ENCODE peak calls at places on chromosome 16, in six cellular contexts. V, D, P, S, H and X are unnamed samples.

GRCh38 chr16:89320717-89321501 is 103.4 kb downstream of the ZNF778 start:
- DNase-seq in H (no peak), P (peak), D (peak), S (no peak), V (peak), X (peak)

GRCh38 chr16:13453938-13454553 is 465.9 kb upstream of the ERCC4 start:
- DNase-seq in V (no peak), P (no peak), S (no peak), D (peak), H (no peak), X (peak)

GRCh38 chr16:84292032-84292431 is 2.6 kb upstream of the WFDC1 start:
- DNase-seq in H (no peak), P (no peak), S (no peak), D (no peak), V (no peak), X (no peak)

GRCh38 chr16:78376452-78376851 is 277.0 kb downstream of the WWOX start:
- DNase-seq in S (no peak), H (no peak), P (no peak), D (no peak), V (no peak), X (peak)

GRCh38 chr16:4052801-4053662 is 63.2 kb downstream of the ADCY9 start:
- DNase-seq in H (peak), S (peak), D (no peak), V (peak), P (peak), X (no peak)

GRCh38 chr16:10256855-10257641 is 74.8 kb upstream of the GRIN2A start:
- DNase-seq in H (no peak), D (peak), S (no peak), V (peak), P (peak), X (peak)

GRCh38 chr16:78490847-78491246 is 391.4 kb downstream of the WWOX start:
- DNase-seq in P (no peak), D (no peak), S (no peak), V (no peak), H (no peak), X (no peak)

GRCh38 chr16:31474173-31474714 is 2.3 kb downstream of the TGFB1I1 start:
- DNase-seq in D (no peak), H (peak), S (peak), V (no peak), P (peak), X (no peak)

GRCh38 chr16:3377917-3378316 is 22.2 kb downstream of the OR2C1 start:
- DNase-seq in H (no peak), P (no peak), S (no peak), D (no peak), V (no peak), X (no peak)

GRCh38 chr16:28823291-28823718 is 506 bp downstream of the ATXN2L start:
- DNase-seq in V (no peak), S (no peak), P (no peak), H (no peak), D (no peak), X (no peak)

GRCh38 chr16:17571499-17572093 is 100.8 kb upstream of the XYLT1 start:
- DNase-seq in S (no peak), H (no peak), V (no peak), P (no peak), D (peak), X (peak)

GRCh38 chr16:87952751-87953150 is 1.5 kb downstream of the BANP start:
- DNase-seq in V (no peak), S (no peak), P (no peak), H (no peak), D (no peak), X (no peak)

GRCh38 chr16:354971-355441 is 2.5 kb upstream of the AXIN1 start:
- DNase-seq in H (no peak), V (no peak), P (no peak), S (no peak), D (no peak), X (no peak)

GRCh38 chr16:57893559-57894389 is 77.2 kb downstream of the CNGB1 start:
- DNase-seq in H (peak), V (no peak), P (peak), D (peak), S (peak), X (peak)

GRCh38 chr16:55297910-55298175 is 26.2 kb upstream of the IRX6 start:
- DNase-seq in P (no peak), D (no peak), V (no peak), H (no peak), S (peak), X (no peak)

GRCh38 chr16:58435779-58436178 is 43.5 kb downstream of the GINS3 start:
- DNase-seq in V (no peak), P (no peak), H (no peak), S (no peak), D (no peak), X (no peak)

GRCh38 chr16:84836234-84836647 is 16.5 kb downstream of the CRISPLD2 start:
- DNase-seq in S (peak), D (peak), P (peak), V (peak), H (peak), X (no peak)

GRCh38 chr16:80924372-80924978 is 82.2 kb downstream of the CMC2 start:
- DNase-seq in V (peak), S (no peak), H (no peak), D (peak), P (peak), X (peak)

GRCh38 chr16:35146031-35146710 is 1686.8 kb downstream of the TP53TG3F start:
- DNase-seq in D (no peak), V (no peak), P (no peak), H (no peak), S (no peak), X (no peak)

GRCh38 chr16:88593489-88593888 is 23.3 kb downstream of the ZC3H18 start:
- DNase-seq in H (no peak), V (peak), D (no peak), P (no peak), S (no peak), X (no peak)

GRCh38 chr16:77399546-77399945 is 35.3 kb downstream of the ADAMTS18 start:
- DNase-seq in V (no peak), D (no peak), H (no peak), P (no peak), S (no peak), X (no peak)

GRCh38 chr16:28140788-28141618 is 70.8 kb downstream of the XPO6 start:
- DNase-seq in D (no peak), S (no peak), H (no peak), P (no peak), V (peak), X (no peak)

GRCh38 chr16:78762222-78762621 is 662.8 kb downstream of the WWOX start:
- DNase-seq in S (no peak), D (no peak), H (no peak), V (no peak), P (no peak), X (no peak)

GRCh38 chr16:74865922-74866598 is 91.4 kb upstream of the FA2H start:
- DNase-seq in P (peak), D (no peak), S (peak), V (no peak), H (no peak), X (no peak)

GRCh38 chr16:68893710-68894705 is 50.7 kb downstream of the TANGO6 start:
- DNase-seq in V (peak), H (no peak), P (peak), D (peak), S (no peak), X (peak)

GRCh38 chr16:608019-608418 is 18.2 kb downstream of the RAB40C start:
- DNase-seq in S (no peak), V (no peak), D (no peak), H (no peak), P (no peak), X (no peak)

DNA sequence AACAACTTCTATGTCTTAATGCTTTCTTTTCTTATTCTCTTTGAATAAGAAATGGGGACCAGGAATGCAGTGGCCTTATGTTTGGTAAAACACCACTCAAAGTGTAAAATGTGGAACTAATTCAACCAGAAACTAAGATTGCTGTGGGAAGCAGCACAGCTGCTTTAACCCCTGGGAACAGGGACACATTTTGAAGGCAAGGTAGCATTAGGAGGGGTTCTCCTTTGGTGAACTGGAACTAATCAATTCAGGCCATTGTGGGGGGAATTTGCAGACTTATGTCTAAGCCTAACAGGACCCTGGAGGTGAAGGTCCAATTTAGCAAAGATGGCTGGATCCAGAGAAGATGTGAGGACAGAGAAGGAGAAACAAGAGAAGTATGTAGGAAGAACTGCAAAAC is 256.1 kb downstream of the ZFHX3 start:
- DNase-seq in H (no peak), S (no peak), V (no peak), P (no peak), D (no peak), X (no peak)
- TF ChIP-seq CTCF in H (no peak), S (no peak), V (no peak), P (no peak), D (no peak), X (no peak)

DNA sequence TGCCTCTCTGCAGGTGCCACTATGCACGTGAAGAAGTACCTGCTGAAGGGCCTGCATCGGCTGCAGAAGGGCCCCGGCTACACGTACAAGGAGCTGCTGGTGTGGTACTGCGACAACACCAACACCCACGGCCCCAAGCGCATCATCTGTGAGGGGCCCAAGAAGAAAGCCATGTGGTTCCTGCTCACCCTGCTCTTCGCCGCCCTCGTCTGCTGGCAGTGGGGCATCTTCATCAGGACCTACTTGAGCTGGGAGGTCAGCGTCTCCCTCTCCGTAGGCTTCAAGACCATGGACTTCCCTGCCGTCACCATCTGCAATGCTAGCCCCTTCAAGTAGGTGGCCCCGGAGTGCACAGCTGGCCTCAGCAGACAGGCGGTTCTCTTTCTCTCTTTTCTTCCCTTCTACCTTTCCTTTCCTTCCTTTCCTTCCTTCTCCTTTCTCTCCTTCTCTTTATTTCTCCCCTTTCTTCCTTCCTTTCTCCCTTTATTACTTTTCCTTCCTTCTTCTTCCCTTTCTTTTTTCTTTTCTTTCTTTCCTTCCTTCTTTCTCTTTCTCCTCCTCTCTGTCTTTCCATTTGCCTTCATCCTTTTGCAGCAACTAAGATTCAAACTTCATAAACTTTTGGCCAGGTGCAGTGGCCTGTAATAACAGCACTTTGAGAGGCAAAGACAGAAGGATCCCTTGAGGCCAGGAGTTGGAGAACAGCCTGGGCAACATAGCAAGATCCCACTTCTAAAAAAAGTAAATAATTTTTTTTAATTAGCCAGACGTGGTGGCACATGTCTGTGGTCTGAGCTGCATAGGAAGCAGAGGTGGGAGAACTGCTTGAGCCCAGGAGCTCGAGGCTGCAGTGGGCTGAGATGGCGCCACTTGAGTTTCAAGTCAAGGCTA is 46.7 kb downstream of the SCNN1B start:
- DNase-seq in V (no peak), S (no peak), P (no peak), D (no peak), H (no peak), X (peak)
- TF ChIP-seq CTCF in V (no peak), S (no peak), P (no peak), D (no peak), H (peak), X (peak)

GRCh38 chr16:67534420-67534819 is 5.8 kb downstream of the RIPOR1 start:
- DNase-seq in S (no peak), V (no peak), P (no peak), H (no peak), D (no peak), X (no peak)
- TF ChIP-seq CTCF in S (no peak), V (no peak), P (no peak), H (no peak), D (no peak), X (no peak)

DNA sequence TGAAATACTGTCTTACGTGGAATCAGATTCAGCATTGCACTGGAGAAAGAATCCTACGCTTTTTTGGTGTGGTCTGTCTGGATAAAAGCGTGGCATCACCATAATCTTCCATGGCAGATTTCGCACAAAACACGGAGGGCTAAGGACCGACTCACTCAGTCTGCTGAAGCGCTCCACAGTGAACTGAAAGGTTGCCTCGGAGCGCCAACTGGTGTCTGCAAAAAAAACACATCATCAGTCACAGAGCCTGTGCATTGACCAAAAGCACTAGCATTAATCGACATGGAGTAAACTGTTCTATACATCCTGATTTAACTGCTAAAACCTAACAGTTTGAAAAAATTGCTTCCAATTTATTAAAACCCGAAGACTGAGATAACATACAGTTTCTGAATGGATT is 40.5 kb downstream of the USP7 start:
- DNase-seq in P (no peak), D (no peak), V (no peak), H (no peak), S (no peak), X (no peak)
- TF ChIP-seq CTCF in P (no peak), D (no peak), V (no peak), H (no peak), S (no peak), X (no peak)

GRCh38 chr16:56683424-56684162 is 1.3 kb downstream of the MT1X start:
- DNase-seq in D (no peak), P (no peak), V (no peak), H (no peak), S (no peak), X (no peak)
- TF ChIP-seq CTCF in D (no peak), P (no peak), V (no peak), H (peak), S (no peak), X (no peak)

GRCh38 chr16:23670137-23670776 is 8.4 kb upstream of the PLK1 start:
- DNase-seq in P (peak), D (no peak), S (peak), H (peak), V (no peak), X (no peak)

GRCh38 chr16:23668873-23669272 is 9.8 kb upstream of the PLK1 start:
- DNase-seq in S (no peak), D (no peak), V (no peak), P (no peak), H (no peak), X (no peak)

GRCh38 chr16:23676924-23677480 is 1.7 kb upstream of the PLK1 start:
- DNase-seq in P (no peak), S (no peak), H (no peak), V (no peak), D (peak), X (no peak)

GRCh38 chr16:23678430-23679273 is at the start of gene PLK1:
- DNase-seq in P (peak), H (peak), D (peak), S (no peak), V (peak), X (peak)

DNA sequence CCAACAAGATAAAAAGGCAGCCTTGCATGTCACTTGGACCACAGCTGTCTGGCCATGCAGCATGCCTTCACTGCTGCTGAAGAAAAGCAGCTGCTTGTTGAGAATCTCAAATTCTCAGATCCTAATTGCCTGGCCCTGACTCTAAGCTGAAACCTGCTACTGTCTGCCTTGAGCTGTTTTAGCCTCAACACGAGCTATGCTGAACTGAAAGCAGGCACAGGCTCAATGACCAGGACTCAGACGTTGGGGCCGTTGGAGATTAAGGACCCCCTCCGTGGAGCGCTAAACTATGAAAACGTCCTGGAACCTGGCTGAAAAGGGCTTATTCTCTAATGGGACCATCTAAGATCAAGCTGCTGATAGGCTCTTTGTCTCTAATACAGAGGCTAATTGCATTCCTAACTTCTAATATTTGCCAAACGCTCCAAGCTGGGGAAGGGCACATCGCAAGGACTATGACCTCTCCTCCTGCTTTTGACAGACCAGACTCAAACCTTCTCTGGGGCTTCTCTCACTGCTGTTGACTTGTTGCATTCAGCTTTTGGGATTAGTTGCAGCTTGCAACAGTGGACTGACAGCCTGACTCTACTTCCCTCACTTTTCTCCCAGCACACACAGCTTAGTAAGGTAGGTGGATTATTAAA is 4.6 kb upstream of the PLK1 start:
- DNase-seq in D (no peak), V (no peak), H (no peak), P (no peak), S (no peak), X (no peak)
- TF ChIP-seq CTCF in D (no peak), V (no peak), H (no peak), P (no peak), S (no peak), X (no peak)

DNA sequence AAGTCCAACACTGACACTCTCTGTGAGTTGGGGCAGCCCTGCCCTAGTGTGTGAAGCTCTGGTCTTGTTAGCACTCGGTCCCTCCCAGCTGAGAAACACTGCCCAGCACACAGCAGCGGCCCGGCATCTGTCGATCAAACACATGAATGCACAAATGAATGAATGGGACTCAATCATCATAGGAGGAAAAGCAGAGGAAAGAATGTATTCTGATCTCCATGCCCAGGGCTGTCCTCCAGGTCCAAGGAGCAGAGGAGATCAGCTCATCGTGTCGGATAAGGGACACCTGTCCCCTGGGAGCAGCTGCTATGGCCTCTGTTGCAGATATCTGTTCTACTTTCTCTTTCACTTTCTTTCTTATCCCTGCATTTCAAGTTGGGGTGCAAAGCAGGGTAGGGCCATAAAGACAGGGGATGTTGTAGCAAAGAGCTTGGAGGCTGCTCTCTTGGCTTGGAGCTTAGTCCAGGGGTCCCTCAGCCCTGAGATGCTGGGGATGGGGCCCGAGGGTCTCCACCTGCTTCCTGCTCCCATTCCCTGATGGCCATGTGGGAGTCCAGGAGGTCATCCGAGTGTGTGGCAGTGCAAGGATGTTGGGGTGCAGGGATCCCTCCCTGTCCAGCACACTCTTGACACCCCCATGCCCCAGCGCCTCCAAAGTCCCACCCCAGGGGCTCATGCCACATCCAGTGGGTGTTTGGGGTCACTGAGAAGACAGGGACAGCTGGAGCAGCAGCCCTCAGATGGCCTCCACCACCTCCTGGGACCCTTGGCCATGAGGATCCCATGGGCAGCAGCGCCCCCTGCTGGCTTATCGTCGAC is 88.2 kb downstream of the IRF8 start:
- DNase-seq in H (no peak), S (no peak), V (no peak), P (no peak), D (no peak), X (peak)
- TF ChIP-seq CTCF in H (peak), S (peak), V (peak), P (peak), D (peak), X (peak)

DNA sequence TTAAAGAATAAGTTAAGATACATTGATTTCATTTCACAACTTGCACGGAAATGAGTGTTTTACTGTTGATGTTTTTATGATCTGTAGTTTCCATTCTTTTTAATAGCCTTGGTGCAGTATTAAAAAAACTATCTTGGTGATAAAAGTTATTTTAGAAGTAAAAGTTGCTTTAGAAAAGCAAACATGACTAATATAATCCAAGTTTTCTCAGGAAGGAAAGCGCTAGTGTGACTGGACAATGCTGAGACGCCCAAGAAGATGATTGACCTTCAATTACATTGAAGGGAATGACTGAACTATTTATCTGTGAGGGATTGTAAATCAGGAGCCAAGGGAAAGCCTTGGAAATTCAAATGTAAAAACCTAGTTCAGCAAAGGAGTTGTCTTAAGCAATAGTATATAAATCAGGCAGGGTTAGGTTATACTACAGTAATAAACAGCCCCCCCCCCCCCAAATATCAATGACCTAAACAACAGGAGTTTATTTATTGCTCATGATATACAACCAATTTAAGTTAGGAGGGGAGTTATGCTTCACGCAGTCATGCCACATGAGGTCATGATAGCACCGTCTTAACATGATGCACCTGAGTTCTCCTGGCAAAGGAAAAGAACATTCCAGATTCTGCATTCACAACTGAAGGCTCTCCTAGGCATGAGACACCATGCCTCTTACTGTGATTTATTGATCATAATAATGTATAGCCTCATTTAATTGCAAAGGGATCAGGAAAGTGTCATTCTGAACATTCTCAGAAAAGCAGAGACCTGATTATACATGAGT is 443.8 kb downstream of the CDH13 start:
- DNase-seq in D (no peak), H (peak), V (no peak), P (no peak), S (peak), X (no peak)
- TF ChIP-seq CTCF in D (no peak), H (no peak), V (no peak), P (no peak), S (no peak), X (peak)